ENCODE peak calls at places on chromosomes 2 and 18, in four cellular contexts. S is GM04504; K is activated T-cell treated with anti-CD3 and anti-CD28 coated beads, Interleukin-2, amount 50 U/mL, for 48 hours; E is body of pancreas. Q is an unnamed sample.

GRCh38 chr2:46749042-46749461 is 166.6 kb downstream of the MCFD2 start:
- DNase-seq in S (peak), K (no peak), E (no peak), Q (no peak)

GRCh38 chr2:98445708-98446577 is 1.3 kb downstream of the INPP4A start:
- DNase-seq in S (no peak), K (peak), E (no peak), Q (peak)

GRCh38 chr18:48902023-48902855 is 48.5 kb downstream of the SMAD7 start:
- DNase-seq in S (peak), K (no peak), E (peak), Q (no peak)

GRCh38 chr18:43592268-43592667 is 315.0 kb upstream of the SYT4 start:
- DNase-seq in S (no peak), K (no peak), E (no peak), Q (no peak)

GRCh38 chr18:68121826-68122225 is 593.1 kb downstream of the TMX3 start:
- DNase-seq in S (no peak), K (no peak), E (no peak), Q (no peak)

GRCh38 chr18:6589979-6590725 is 139.4 kb upstream of the ARHGAP28 start:
- DNase-seq in S (no peak), K (no peak), E (no peak), Q (no peak)

GRCh38 chr2:237574894-237575868 is 8.8 kb downstream of the PRLH start:
- DNase-seq in S (no peak), K (no peak), E (no peak), Q (no peak)

GRCh38 chr2:120026890-120027289 is 14.0 kb downstream of the EPB41L5 start:
- DNase-seq in S (no peak), K (no peak), E (no peak), Q (no peak)

Q was measured in stimulated activated naive CD8-positive, alpha-beta T cell treated with anti-CD3 and anti-CD28 coated beads, Interleukin-15, Interleukin-2, amounts not matched to agents 100 U/mL and 50 U/mL, for 24 hours.